ENCODE peak calls at places on chromosomes 3 and 15, in seven cellular contexts. C is NCI-H345, P is GM12891, H is anterior cingulate cortex, F is HT-29, V is HTR-8/SVneo, U is dorsolateral prefrontal cortex. R is an unnamed sample.

GRCh38 chr15:88375234-88375926 is 91.8 kb downstream of the MRPL46 start:
- DNase-seq in C (no peak), P (no peak), H (no peak), F (no peak), V (peak; percentile 59), U (no peak), R (peak; percentile 22)

GRCh38 chr3:46080124-46080991 is 53.1 kb upstream of the XCR1 start:
- DNase-seq in C (no peak), P (no peak), H (no peak), F (no peak), V (no peak), U (no peak), R (no peak)

GRCh38 chr15:69185706-69186105 is 25.3 kb downstream of the GLCE start:
- DNase-seq in C (no peak), P (no peak), H (no peak), F (no peak), V (no peak), U (no peak), R (no peak)

GRCh38 chr3:27720899-27721716 is 1.0 kb downstream of the EOMES start:
- DNase-seq in C (peak; percentile 24), P (no peak), H (no peak), F (no peak), V (no peak), U (no peak), R (no peak)

GRCh38 chr3:69869643-69870042 is 129.9 kb upstream of the SAMMSON start:
- DNase-seq in C (no peak), P (no peak), H (no peak), F (no peak), V (peak; percentile 45), U (no peak), R (no peak)

GRCh38 chr3:52843116-52843865 is 8.5 kb upstream of the MUSTN1 start:
- DNase-seq in C (no peak), P (no peak), H (no peak), F (no peak), V (no peak), U (no peak), R (no peak)

GRCh38 chr3:142963266-142964149 is at the start of gene PAQR9:
- DNase-seq in C (peak; percentile 23), P (peak; percentile 48), H (no peak), F (no peak), V (peak; percentile 18), U (peak; percentile 55), R (no peak)

GRCh38 chr3:8201886-8202285 is 299.7 kb upstream of the LMCD1 start:
- DNase-seq in C (peak; percentile 36), P (no peak), H (no peak), F (no peak), V (no peak), U (no peak), R (no peak)

GRCh38 chr15:70375006-70375409 is 277.3 kb upstream of the TLE3 start:
- DNase-seq in C (no peak), P (no peak), H (no peak), F (peak; percentile 58), V (peak; percentile 76), U (no peak), R (no peak)

GRCh38 chr3:71056327-71056726 is 527.2 kb downstream of the FOXP1 start:
- DNase-seq in C (no peak), P (no peak), H (no peak), F (no peak), V (no peak), U (no peak), R (no peak)

GRCh38 chr15:53962646-53963561 is 15.3 kb upstream of the UNC13C start:
- DNase-seq in C (peak; percentile 22), P (no peak), H (no peak), F (peak; percentile 68), V (no peak), U (no peak), R (no peak)

GRCh38 chr15:80710635-80711553 is 15.8 kb downstream of the ABHD17C start:
- DNase-seq in C (no peak), P (no peak), H (no peak), F (no peak), V (no peak), U (no peak), R (no peak)

GRCh38 chr15:81642451-81642990 is 268.5 kb upstream of the TMC3 start:
- DNase-seq in C (no peak), P (no peak), H (no peak), F (no peak), V (no peak), U (no peak), R (no peak)